ENCODE peak calls at places on chromosomes 7 and 10, in five cellular contexts. T is stimulated activated CD4-positive, alpha-beta T cell treated with anti-CD3 and anti-CD28 coated beads, Interleukin-1b, Interleukin-23, amount 100 ng/mL, for 1 hour; C is colonic mucosa; M is T-helper 17 cell; O is non-pigmented ciliary epithelial cell. G is an unnamed sample.

GRCh38 chr7:107167483-107168232 is 1.1 kb upstream of the HBP1 start:
- DNase-seq in T (no peak), C (peak), M (peak), O (peak), G (peak)

GRCh38 chr10:7572435-7572834 is 94.3 kb downstream of the ITIH5 start:
- DNase-seq in T (no peak), C (no peak), M (no peak), O (no peak), G (no peak)

GRCh38 chr10:67723601-67724000 is 27.6 kb upstream of the CTNNA3 start:
- DNase-seq in T (no peak), C (no peak), M (no peak), O (no peak), G (no peak)

GRCh38 chr7:36658603-36659516 is 65.4 kb downstream of the AOAH start:
- DNase-seq in T (no peak), C (no peak), M (no peak), O (peak), G (no peak)

GRCh38 chr7:158327012-158327411 is 260.6 kb downstream of the PTPRN2 start:
- DNase-seq in T (no peak), C (no peak), M (no peak), O (no peak), G (no peak)

GRCh38 chr7:44158060-44158872 is 17.1 kb upstream of the MYL7 start:
- DNase-seq in T (no peak), C (no peak), M (no peak), O (no peak), G (no peak)

GRCh38 chr7:4239991-4240812 is 441.9 kb upstream of the FOXK1 start:
- DNase-seq in T (no peak), C (no peak), M (no peak), O (no peak), G (no peak)

GRCh38 chr10:44344727-44345126 is 40.2 kb downstream of the CXCL12 start:
- DNase-seq in T (no peak), C (no peak), M (no peak), O (no peak), G (no peak)

GRCh38 chr7:143882611-143883078 is 19.3 kb downstream of the TCAF1 start:
- DNase-seq in T (no peak), C (peak), M (no peak), O (no peak), G (no peak)

GRCh38 chr10:48658243-48658888 is 26.3 kb upstream of the WDFY4 start:
- DNase-seq in T (no peak), C (peak), M (no peak), O (no peak), G (peak)

GRCh38 chr10:49667991-49668390 is 11.5 kb upstream of the C10orf53 start:
- DNase-seq in T (no peak), C (no peak), M (no peak), O (no peak), G (no peak)

GRCh38 chr10:120457431-120458172 is 575 bp downstream of the PLPP4 start:
- DNase-seq in T (no peak), C (no peak), M (no peak), O (no peak), G (no peak)

GRCh38 chr7:68432585-68432984 is 1165.7 kb upstream of the AUTS2 start:
- DNase-seq in T (no peak), C (no peak), M (no peak), O (no peak), G (no peak)

GRCh38 chr10:70927221-70927943 is 39.0 kb upstream of the PCBD1 start:
- DNase-seq in T (no peak), C (no peak), M (no peak), O (peak), G (no peak)

GRCh38 chr10:34978080-34978479 is 112.1 kb downstream of the CUL2 start:
- DNase-seq in T (no peak), C (no peak), M (no peak), O (no peak), G (no peak)

GRCh38 chr7:97272237-97272975 is 154.9 kb downstream of the SDHAF3 start:
- DNase-seq in T (no peak), C (peak), M (no peak), O (no peak), G (no peak)

GRCh38 chr10:131790021-131790420 is 110.8 kb upstream of the PPP2R2D start:
- DNase-seq in T (no peak), C (no peak), M (no peak), O (no peak), G (peak)

GRCh38 chr7:23346316-23346715 is 47.2 kb downstream of the MALSU1 start:
- DNase-seq in T (no peak), C (no peak), M (no peak), O (no peak), G (no peak)

GRCh38 chr7:151276651-151277590 is 28.4 kb upstream of the SMARCD3 start:
- DNase-seq in T (no peak), C (no peak), M (no peak), O (no peak), G (peak)

GRCh38 chr10:60463726-60464125 is 74.1 kb upstream of the ANK3 start:
- DNase-seq in T (no peak), C (no peak), M (no peak), O (no peak), G (no peak)

GRCh38 chr10:98074315-98074911 is 44.0 kb upstream of the CRTAC1 start:
- DNase-seq in T (no peak), C (no peak), M (no peak), O (no peak), G (no peak)

GRCh38 chr10:44627591-44628354 is 242.9 kb upstream of the CXCL12 start:
- DNase-seq in T (no peak), C (no peak), M (no peak), O (no peak), G (no peak)

GRCh38 chr10:23885853-23886252 is 323.1 kb upstream of the KIAA1217 start:
- DNase-seq in T (no peak), C (no peak), M (no peak), O (no peak), G (no peak)

GRCh38 chr10:7948601-7949000 is 105.9 kb upstream of the GATA3 start:
- DNase-seq in T (no peak), C (no peak), M (no peak), O (no peak), G (no peak)

GRCh38 chr10:21496285-21497176 is 29.0 kb downstream of the SKIDA1 start:
- DNase-seq in T (no peak), C (peak), M (peak), O (no peak), G (peak)

GRCh38 chr7:148699024-148699771 is 495 bp downstream of the CUL1 start:
- DNase-seq in T (no peak), C (peak), M (peak), O (no peak), G (peak)

GRCh38 chr7:7946486-7946885 is 22.1 kb upstream of the GLCCI1 start:
- DNase-seq in T (no peak), C (no peak), M (no peak), O (no peak), G (no peak)

GRCh38 chr10:30219977-30220751 is 128.9 kb downstream of the MTPAP start:
- DNase-seq in T (no peak), C (no peak), M (no peak), O (no peak), G (no peak)

GRCh38 chr10:77392851-77393250 is 244.8 kb downstream of the KCNMA1 start:
- DNase-seq in T (no peak), C (no peak), M (no peak), O (peak), G (no peak)

G was measured in activated T-cell treated with anti-CD3 and anti-CD28 coated beads, Interleukin-2, amount 50 U/mL, for 72 hours.